ENCODE peak calls at places on chromosome X, in five cellular contexts. B is fibroblast of pulmonary artery, X is mucosa of gallbladder, T is HFF-Myc, F is choroid plexus epithelial cell. G is an unnamed sample.
A peak's percentile ranks its signal among the peaks of the same experiment; 100 is the strongest.

GRCh38 chrX:148069759-148070503 is 88.8 kb downstream of the FMR1NB start:
- DNase-seq in B (no peak), X (no peak), T (no peak), F (no peak), G (no peak)

GRCh38 chrX:153476628-153477027 is 6.3 kb upstream of the HAUS7 start:
- DNase-seq in B (peak; percentile 56), X (no peak), T (no peak), F (no peak), G (peak; percentile 79)

GRCh38 chrX:23003121-23003520 is 3.4 kb downstream of the DDX53 start:
- DNase-seq in B (peak; percentile 37), X (no peak), T (no peak), F (peak; percentile 46), G (peak; percentile 71)

GRCh38 chrX:153226344-153227190 is 47.5 kb downstream of the MAGEA1 start:
- DNase-seq in B (peak; percentile 21), X (no peak), T (peak; percentile 27), F (peak; percentile 67), G (peak; percentile 43)

GRCh38 chrX:23616361-23616760 is 50.9 kb upstream of the PRDX4 start:
- DNase-seq in B (peak; percentile 45), X (no peak), T (no peak), F (peak; percentile 53), G (peak; percentile 29)

GRCh38 chrX:103215768-103216085 is 819 bp downstream of the BEX4 start:
- DNase-seq in B (no peak), X (no peak), T (no peak), F (no peak), G (peak; percentile 4)

GRCh38 chrX:9670136-9670905 is 95.3 kb downstream of the GPR143 start:
- DNase-seq in B (peak; percentile 70), X (no peak), T (no peak), F (peak; percentile 56), G (peak; percentile 71)

GRCh38 chrX:12971282-12972003 is 3.5 kb upstream of the TMSB4X start:
- DNase-seq in B (no peak), X (peak; percentile 65), T (no peak), F (no peak), G (no peak)

GRCh38 chrX:144327515-144327914 is 443.6 kb downstream of the UBE2NL start:
- DNase-seq in B (no peak), X (no peak), T (no peak), F (no peak), G (no peak)

G was measured in EH.